ENCODE peak calls at places on chromosome 9, in six cellular contexts. O is fibroblast of lung, G is heart left ventricle, E is lung, A is ovary, K is cardiac fibroblast. P is an unnamed sample.

GRCh38 chr9:78288214-78288892 is 8.6 kb upstream of the PSAT1 start:
- DNase-seq in O (no peak), E (peak), G (no peak), A (no peak), K (no peak), P (no peak)

GRCh38 chr9:715310-715709 is 126.2 kb upstream of the DMRT1 start:
- DNase-seq in A (no peak), K (no peak), E (no peak), O (peak), G (no peak), P (no peak)

GRCh38 chr9:73079326-73079725 is 72.3 kb upstream of the ANXA1 start:
- DNase-seq in K (no peak), G (no peak), A (no peak), O (no peak), E (no peak), P (no peak)

GRCh38 chr9:126676685-126677143 is 63.0 kb downstream of the LMX1B start:
- DNase-seq in O (no peak), A (no peak), K (no peak), G (no peak), E (no peak), P (no peak)

GRCh38 chr9:36037580-36038169 is 962 bp downstream of the RECK start:
- DNase-seq in E (no peak), A (no peak), K (peak), G (no peak), O (peak), P (no peak)

GRCh38 chr9:107465467-107466451 is 23.8 kb downstream of the KLF4 start:
- DNase-seq in O (peak), E (peak), K (peak), A (peak), G (peak), P (peak)

GRCh38 chr9:1429328-1429727 is 379.2 kb downstream of the DMRT2 start:
- DNase-seq in K (no peak), G (peak), O (no peak), E (no peak), A (no peak), P (peak)

GRCh38 chr9:129258124-129258822 is 80.2 kb upstream of the IER5L start:
- DNase-seq in G (peak), A (peak), K (peak), O (peak), E (peak), P (peak)

GRCh38 chr9:13688990-13689600 is 409.6 kb upstream of the MPDZ start:
- DNase-seq in K (peak), G (peak), A (no peak), E (no peak), O (peak), P (peak)

GRCh38 chr9:137280478-137281344 is 3.2 kb downstream of the TOR4A start:
- DNase-seq in K (peak), A (peak), O (peak), E (no peak), G (peak), P (peak)

GRCh38 chr9:14309403-14309802 is 4.5 kb downstream of the NFIB start:
- DNase-seq in E (no peak), O (peak), G (no peak), A (no peak), K (peak), P (peak)

GRCh38 chr9:113894166-113894565 is 18.1 kb downstream of the ZNF618 start:
- DNase-seq in E (no peak), K (no peak), G (no peak), O (no peak), A (no peak), P (no peak)

GRCh38 chr9:114180701-114181582 is 25.6 kb downstream of the COL27A1 start:
- DNase-seq in A (peak), O (peak), G (peak), K (peak), E (no peak), P (peak)

GRCh38 chr9:128101231-128101641 is 26.3 kb downstream of the PTGES2 start:
- DNase-seq in O (no peak), K (no peak), A (peak), E (no peak), G (peak), P (no peak)

GRCh38 chr9:104872959-104873850 is 54.8 kb downstream of the ABCA1 start:
- DNase-seq in E (peak), K (peak), A (peak), O (peak), G (peak), P (peak)

GRCh38 chr9:106893088-106893487 is 30.1 kb downstream of the ZNF462 start:
- DNase-seq in G (no peak), O (peak), K (peak), E (no peak), A (no peak), P (peak)

GRCh38 chr9:134088064-134088725 is 20.4 kb upstream of the BRD3 start:
- DNase-seq in K (no peak), A (no peak), O (no peak), E (no peak), G (no peak), P (no peak)

GRCh38 chr9:27726244-27727141 is 153.2 kb upstream of the C9orf72 start:
- DNase-seq in A (peak), O (peak), K (peak), G (peak), E (peak), P (peak)

GRCh38 chr9:8856686-8857329 is 1057.2 kb upstream of the DMAC1 start:
- DNase-seq in O (no peak), K (no peak), A (no peak), E (no peak), G (no peak), P (no peak)

GRCh38 chr9:14318934-14319513 is 5.1 kb upstream of the NFIB start:
- DNase-seq in E (no peak), K (no peak), A (no peak), O (no peak), G (peak), P (no peak)

GRCh38 chr9:135573124-135573523 is 11.6 kb downstream of the PAEP start:
- DNase-seq in G (no peak), K (no peak), A (no peak), O (no peak), E (no peak), P (no peak)

GRCh38 chr9:124696101-124696500 is 75.0 kb downstream of the NR6A1 start:
- DNase-seq in O (peak), A (no peak), G (no peak), K (peak), E (no peak), P (peak)

GRCh38 chr9:21852751-21853150 is 50.3 kb downstream of the MTAP start:
- DNase-seq in O (no peak), A (no peak), E (no peak), G (no peak), K (no peak), P (no peak)

GRCh38 chr9:136799854-136800657 is 3.9 kb downstream of the CCDC183 start:
- DNase-seq in A (peak), G (peak), K (peak), E (peak), O (peak), P (peak)

GRCh38 chr9:74444389-74444788 is 52.7 kb upstream of the RORB start:
- DNase-seq in K (peak), O (no peak), E (no peak), G (peak), A (no peak), P (no peak)

GRCh38 chr9:111036068-111036789 is 2.0 kb downstream of the LPAR1 start:
- DNase-seq in K (peak), G (peak), A (peak), O (peak), E (peak), P (peak)

GRCh38 chr9:38141751-38142150 is 72.7 kb upstream of the SHB start:
- DNase-seq in G (no peak), A (no peak), K (peak), O (peak), E (no peak), P (peak)

GRCh38 chr9:86405926-86406325 is 51.7 kb upstream of the TUT7 start:
- DNase-seq in K (peak), O (peak), E (no peak), A (no peak), G (no peak), P (peak)

GRCh38 chr9:78028926-78029325 is 2.7 kb downstream of the GNAQ start:
- DNase-seq in O (peak), E (no peak), A (no peak), G (no peak), K (no peak), P (no peak)

GRCh38 chr9:13149454-13149853 is 130.0 kb downstream of the MPDZ start:
- DNase-seq in O (no peak), A (no peak), K (no peak), E (no peak), G (peak), P (no peak)

GRCh38 chr9:137083418-137084004 is 3.3 kb upstream of the MAN1B1 start:
- DNase-seq in G (peak), A (peak), K (peak), O (peak), E (peak), P (peak)

GRCh38 chr9:87888501-87888900 is 5.8 kb downstream of the SPATA31E1 start:
- DNase-seq in E (no peak), K (no peak), G (no peak), A (no peak), O (no peak), P (no peak)

GRCh38 chr9:25418974-25419373 is 259.3 kb downstream of the TUSC1 start:
- DNase-seq in A (no peak), K (no peak), O (peak), G (no peak), E (no peak), P (peak)

GRCh38 chr9:134326754-134327526 is 685 bp downstream of the RXRA start:
- DNase-seq in G (peak), O (peak), E (no peak), A (no peak), K (no peak), P (no peak)

GRCh38 chr9:19768798-19769197 is 20.0 kb downstream of the SLC24A2 start:
- DNase-seq in G (no peak), A (no peak), K (no peak), O (no peak), E (no peak), P (no peak)

GRCh38 chr9:99326112-99326916 is 104.2 kb downstream of the SEC61B start:
- DNase-seq in A (no peak), E (no peak), G (no peak), O (no peak), K (peak), P (no peak)
- TF ChIP-seq CTCF in A (no peak), E (no peak), G (no peak), O (no peak), K (no peak), P (no peak)

GRCh38 chr9:132770775-132771310 is 100.6 kb downstream of the GTF3C4 start:
- DNase-seq in G (no peak), O (no peak), E (no peak), A (no peak), K (no peak), P (no peak)

GRCh38 chr9:132768932-132769894 is 98.9 kb downstream of the GTF3C4 start:
- DNase-seq in A (peak), E (peak), G (peak), K (peak), O (peak), P (peak)

GRCh38 chr9:132773764-132774339 is 103.6 kb downstream of the GTF3C4 start:
- DNase-seq in A (no peak), K (no peak), O (no peak), E (no peak), G (no peak), P (no peak)

GRCh38 chr9:132773093-132773492 is 102.8 kb downstream of the GTF3C4 start:
- DNase-seq in E (no peak), K (no peak), A (no peak), O (no peak), G (no peak), P (no peak)

GRCh38 chr9:132769895-132770774 is 99.9 kb downstream of the GTF3C4 start:
- DNase-seq in O (peak), G (peak), K (peak), E (peak), A (peak), P (peak)
- H3K4me3 ChIP-seq in O (peak), G (peak), K (peak), E (peak), A (peak), P (peak)

GRCh38 chr9:34957492-34958410 is at the start of gene PHF24:
- DNase-seq in G (no peak), A (no peak), E (no peak), O (no peak), K (peak), P (no peak)
- TF ChIP-seq CTCF in G (no peak), A (no peak), E (no peak), O (no peak), K (no peak), P (no peak)

DNA sequence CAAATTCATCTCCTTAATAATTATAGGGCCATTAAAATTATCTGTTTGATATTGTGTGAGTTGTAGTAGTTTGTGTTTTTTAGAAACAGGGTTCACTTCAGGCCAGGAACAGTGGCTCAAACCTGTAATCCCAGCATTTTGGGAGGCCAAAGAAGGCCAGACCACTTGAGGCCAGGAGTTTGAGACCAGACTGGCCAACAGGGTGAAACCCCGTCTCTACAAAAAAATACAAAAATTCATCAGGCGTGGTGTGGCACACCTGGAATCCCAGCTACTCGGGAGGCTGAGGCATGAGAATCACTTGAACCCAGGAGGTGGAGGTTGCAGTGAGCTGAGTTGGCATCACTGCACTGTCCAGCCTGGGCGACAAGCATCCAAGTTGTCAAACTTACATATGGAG is 57.0 kb downstream of the IARS1 start:
- DNase-seq in A (no peak), O (no peak), K (no peak), E (no peak), G (no peak), P (no peak)
- H3K4me3 ChIP-seq in A (no peak), O (no peak), K (no peak), E (no peak), G (no peak), P (no peak)

GRCh38 chr9:93871286-93871685 is 83.9 kb downstream of the BARX1 start:
- DNase-seq in O (no peak), E (no peak), G (no peak), K (no peak), A (no peak), P (no peak)
- TF ChIP-seq CTCF in O (no peak), E (no peak), G (no peak), K (no peak), A (no peak), P (no peak)

GRCh38 chr9:89466451-89467277 is 31.2 kb downstream of the SEMA4D start:
- DNase-seq in E (no peak), K (no peak), O (no peak), A (no peak), G (no peak), P (no peak)
- H3K4me3 ChIP-seq in E (no peak), K (no peak), O (no peak), A (no peak), G (no peak), P (no peak)

GRCh38 chr9:131273146-131273545 is 3.2 kb downstream of the FAM78A start:
- DNase-seq in K (no peak), G (peak), A (no peak), O (no peak), E (no peak), P (no peak)
- TF ChIP-seq CTCF in K (no peak), G (no peak), A (no peak), O (no peak), E (no peak), P (no peak)

GRCh38 chr9:95171001-95171400 is 146.5 kb downstream of the FANCC start:
- DNase-seq in E (no peak), O (peak), K (peak), G (no peak), A (no peak), P (peak)
- H3K4me3 ChIP-seq in E (no peak), O (no peak), K (no peak), G (no peak), A (no peak), P (no peak)

P was measured in fibroblast of pulmonary artery.